ENCODE peak calls at places on chromosomes 2 and 18, in five cellular contexts. L is skeletal muscle cell; T is NCI-H2171; O is stimulated activated CD8-positive, alpha-beta memory T cell treated with anti-CD3 and anti-CD28 coated beads, Interleukin-15, amount 100 ng/mL, for 24 hours; A is GM12865. E is an unnamed sample.

GRCh38 chr2:75790121-75790520 is 79.4 kb upstream of the GCFC2 start:
- DNase-seq in L (no peak), T (no peak), O (no peak), A (no peak), E (no peak)

GRCh38 chr2:239354132-239354790 is 46.6 kb downstream of the HDAC4 start:
- DNase-seq in L (no peak), T (no peak), O (no peak), A (no peak), E (no peak)

GRCh38 chr2:74894261-74895030 is 60.5 kb downstream of the HK2 start:
- DNase-seq in L (peak), T (no peak), O (no peak), A (no peak), E (peak)

GRCh38 chr2:192146069-192147006 is 48.4 kb downstream of the TMEFF2 start:
- DNase-seq in L (peak), T (no peak), O (no peak), A (no peak), E (no peak)

GRCh38 chr18:80157708-80158343 is 48.8 kb downstream of the ADNP2 start:
- DNase-seq in L (peak), T (peak), O (peak), A (peak), E (peak)

GRCh38 chr2:140454717-140455116 is 1674.5 kb upstream of the NXPH2 start:
- DNase-seq in L (peak), T (no peak), O (no peak), A (no peak), E (no peak)

GRCh38 chr2:233990261-233990798 is 60.2 kb upstream of the SPP2 start:
- DNase-seq in L (no peak), T (no peak), O (no peak), A (peak), E (no peak)

GRCh38 chr2:96090181-96090500 is 26.2 kb downstream of the ADRA2B start:
- DNase-seq in L (no peak), T (no peak), O (no peak), A (no peak), E (no peak)

GRCh38 chr18:45164551-45164950 is 450.7 kb upstream of the SLC14A2 start:
- DNase-seq in L (no peak), T (no peak), O (no peak), A (no peak), E (no peak)

GRCh38 chr2:234095301-234095700 is 44.8 kb downstream of the SPP2 start:
- DNase-seq in L (no peak), T (no peak), O (no peak), A (no peak), E (no peak)

GRCh38 chr2:120761164-120761861 is 25.6 kb downstream of the GLI2 start:
- DNase-seq in L (no peak), T (no peak), O (no peak), A (no peak), E (no peak)

GRCh38 chr2:239882781-239883180 is 142.4 kb downstream of the NDUFA10 start:
- DNase-seq in L (no peak), T (no peak), O (no peak), A (no peak), E (no peak)

GRCh38 chr18:767084-767882 is 44.8 kb downstream of the YES1 start:
- DNase-seq in L (no peak), T (no peak), O (no peak), A (no peak), E (no peak)

GRCh38 chr2:189178726-189179606 is 595 bp downstream of the COL5A2 start:
- DNase-seq in L (peak), T (no peak), O (no peak), A (no peak), E (no peak)

GRCh38 chr2:131419447-131419846 is 55.5 kb upstream of the RAB6D start:
- DNase-seq in L (peak), T (no peak), O (no peak), A (no peak), E (no peak)

GRCh38 chr2:240507778-240508251 is 50.0 kb downstream of the ANKMY1 start:
- DNase-seq in L (no peak), T (no peak), O (no peak), A (no peak), E (no peak)